ENCODE peak calls at places on chromosomes 4 and X, in eight cellular contexts. One of them, this sample, is unnamed.

GRCh38 chr4:26648260-26648659 is 64.4 kb downstream of the TBC1D19 start:
- DNase-seq in stimulated activated CD4-positive, alpha-beta T cell treated with anti-CD3 and anti-CD28 coated beads, Interleukin-2, amount 100 ng/mL, for 48 hours: no peak
- DNase-seq in dermis microvascular lymphatic vessel endothelial cell: no peak
- DNase-seq in choroid plexus epithelial cell: no peak
- DNase-seq in T-helper 1 cell: no peak
- DNase-seq in NCI-H1436: no peak
- DNase-seq in stimulated activated CD8-positive, alpha-beta memory T cell treated with anti-CD3 and anti-CD28 coated beads, Interleukin-7, amount 100 ng/mL, for 24 hours: no peak
- DNase-seq in hypothalamus: no peak
- DNase-seq in this sample: peak

GRCh38 chrX:10761447-10761846 is 141.1 kb upstream of the MID1 start:
- DNase-seq in stimulated activated CD4-positive, alpha-beta T cell treated with anti-CD3 and anti-CD28 coated beads, Interleukin-2, amount 100 ng/mL, for 48 hours: no peak
- DNase-seq in T-helper 1 cell: no peak
- DNase-seq in NCI-H1436: no peak
- DNase-seq in dermis microvascular lymphatic vessel endothelial cell: no peak
- DNase-seq in hypothalamus: no peak
- DNase-seq in stimulated activated CD8-positive, alpha-beta memory T cell treated with anti-CD3 and anti-CD28 coated beads, Interleukin-7, amount 100 ng/mL, for 24 hours: no peak
- DNase-seq in choroid plexus epithelial cell: no peak
- DNase-seq in this sample: no peak

GRCh38 chr4:8763966-8764901 is 107.4 kb downstream of the HMX1 start:
- DNase-seq in hypothalamus: no peak
- DNase-seq in T-helper 1 cell: peak
- DNase-seq in dermis microvascular lymphatic vessel endothelial cell: no peak
- DNase-seq in NCI-H1436: no peak
- DNase-seq in choroid plexus epithelial cell: no peak
- DNase-seq in stimulated activated CD4-positive, alpha-beta T cell treated with anti-CD3 and anti-CD28 coated beads, Interleukin-2, amount 100 ng/mL, for 48 hours: no peak
- DNase-seq in stimulated activated CD8-positive, alpha-beta memory T cell treated with anti-CD3 and anti-CD28 coated beads, Interleukin-7, amount 100 ng/mL, for 24 hours: no peak
- DNase-seq in this sample: peak

GRCh38 chrX:12447448-12448154 is 309.3 kb downstream of the FRMPD4 start:
- DNase-seq in stimulated activated CD4-positive, alpha-beta T cell treated with anti-CD3 and anti-CD28 coated beads, Interleukin-2, amount 100 ng/mL, for 48 hours: no peak
- DNase-seq in stimulated activated CD8-positive, alpha-beta memory T cell treated with anti-CD3 and anti-CD28 coated beads, Interleukin-7, amount 100 ng/mL, for 24 hours: no peak
- DNase-seq in dermis microvascular lymphatic vessel endothelial cell: peak
- DNase-seq in choroid plexus epithelial cell: peak
- DNase-seq in NCI-H1436: no peak
- DNase-seq in hypothalamus: no peak
- DNase-seq in T-helper 1 cell: no peak
- DNase-seq in this sample: no peak

GRCh38 chr4:136831553-136831952 is 700.7 kb downstream of the PCDH18 start:
- DNase-seq in stimulated activated CD4-positive, alpha-beta T cell treated with anti-CD3 and anti-CD28 coated beads, Interleukin-2, amount 100 ng/mL, for 48 hours: no peak
- DNase-seq in NCI-H1436: no peak
- DNase-seq in stimulated activated CD8-positive, alpha-beta memory T cell treated with anti-CD3 and anti-CD28 coated beads, Interleukin-7, amount 100 ng/mL, for 24 hours: no peak
- DNase-seq in T-helper 1 cell: no peak
- DNase-seq in hypothalamus: no peak
- DNase-seq in choroid plexus epithelial cell: no peak
- DNase-seq in dermis microvascular lymphatic vessel endothelial cell: no peak
- DNase-seq in this sample: no peak

GRCh38 chr4:53908661-53909078 is 155.7 kb downstream of the CHIC2 start:
- DNase-seq in hypothalamus: no peak
- DNase-seq in stimulated activated CD4-positive, alpha-beta T cell treated with anti-CD3 and anti-CD28 coated beads, Interleukin-2, amount 100 ng/mL, for 48 hours: no peak
- DNase-seq in stimulated activated CD8-positive, alpha-beta memory T cell treated with anti-CD3 and anti-CD28 coated beads, Interleukin-7, amount 100 ng/mL, for 24 hours: no peak
- DNase-seq in dermis microvascular lymphatic vessel endothelial cell: peak
- DNase-seq in T-helper 1 cell: no peak
- DNase-seq in choroid plexus epithelial cell: peak
- DNase-seq in NCI-H1436: peak
- DNase-seq in this sample: peak

GRCh38 chrX:14362731-14363130 is 166.6 kb upstream of the GLRA2 start:
- DNase-seq in T-helper 1 cell: no peak
- DNase-seq in hypothalamus: no peak
- DNase-seq in stimulated activated CD4-positive, alpha-beta T cell treated with anti-CD3 and anti-CD28 coated beads, Interleukin-2, amount 100 ng/mL, for 48 hours: no peak
- DNase-seq in NCI-H1436: no peak
- DNase-seq in dermis microvascular lymphatic vessel endothelial cell: no peak
- DNase-seq in choroid plexus epithelial cell: peak
- DNase-seq in stimulated activated CD8-positive, alpha-beta memory T cell treated with anti-CD3 and anti-CD28 coated beads, Interleukin-7, amount 100 ng/mL, for 24 hours: no peak
- DNase-seq in this sample: no peak

GRCh38 chr4:120718979-120719566 is 203.5 kb downstream of the PRDM5 start:
- DNase-seq in choroid plexus epithelial cell: peak
- DNase-seq in T-helper 1 cell: no peak
- DNase-seq in NCI-H1436: peak
- DNase-seq in stimulated activated CD4-positive, alpha-beta T cell treated with anti-CD3 and anti-CD28 coated beads, Interleukin-2, amount 100 ng/mL, for 48 hours: peak
- DNase-seq in stimulated activated CD8-positive, alpha-beta memory T cell treated with anti-CD3 and anti-CD28 coated beads, Interleukin-7, amount 100 ng/mL, for 24 hours: no peak
- DNase-seq in dermis microvascular lymphatic vessel endothelial cell: peak
- DNase-seq in hypothalamus: no peak
- DNase-seq in this sample: no peak

GRCh38 chr4:109977854-109978501 is 65.3 kb downstream of the EGF start:
- DNase-seq in NCI-H1436: no peak
- DNase-seq in hypothalamus: no peak
- DNase-seq in stimulated activated CD4-positive, alpha-beta T cell treated with anti-CD3 and anti-CD28 coated beads, Interleukin-2, amount 100 ng/mL, for 48 hours: no peak
- DNase-seq in dermis microvascular lymphatic vessel endothelial cell: peak
- DNase-seq in T-helper 1 cell: no peak
- DNase-seq in choroid plexus epithelial cell: peak
- DNase-seq in stimulated activated CD8-positive, alpha-beta memory T cell treated with anti-CD3 and anti-CD28 coated beads, Interleukin-7, amount 100 ng/mL, for 24 hours: no peak
- DNase-seq in this sample: no peak

GRCh38 chrX:103276581-103277002 is at the start of gene TCEAL5:
- DNase-seq in T-helper 1 cell: no peak
- DNase-seq in hypothalamus: peak
- DNase-seq in dermis microvascular lymphatic vessel endothelial cell: no peak
- DNase-seq in stimulated activated CD4-positive, alpha-beta T cell treated with anti-CD3 and anti-CD28 coated beads, Interleukin-2, amount 100 ng/mL, for 48 hours: no peak
- DNase-seq in NCI-H1436: peak
- DNase-seq in choroid plexus epithelial cell: no peak
- DNase-seq in stimulated activated CD8-positive, alpha-beta memory T cell treated with anti-CD3 and anti-CD28 coated beads, Interleukin-7, amount 100 ng/mL, for 24 hours: no peak
- DNase-seq in this sample: peak

GRCh38 chr4:124640037-124640730 is 72.3 kb downstream of the ANKRD50 start:
- DNase-seq in choroid plexus epithelial cell: peak
- DNase-seq in hypothalamus: no peak
- DNase-seq in dermis microvascular lymphatic vessel endothelial cell: peak
- DNase-seq in stimulated activated CD8-positive, alpha-beta memory T cell treated with anti-CD3 and anti-CD28 coated beads, Interleukin-7, amount 100 ng/mL, for 24 hours: no peak
- DNase-seq in T-helper 1 cell: no peak
- DNase-seq in NCI-H1436: no peak
- DNase-seq in stimulated activated CD4-positive, alpha-beta T cell treated with anti-CD3 and anti-CD28 coated beads, Interleukin-2, amount 100 ng/mL, for 48 hours: no peak
- DNase-seq in this sample: no peak

GRCh38 chrX:68488657-68489056 is 10.2 kb upstream of the YIPF6 start:
- DNase-seq in dermis microvascular lymphatic vessel endothelial cell: no peak
- DNase-seq in stimulated activated CD8-positive, alpha-beta memory T cell treated with anti-CD3 and anti-CD28 coated beads, Interleukin-7, amount 100 ng/mL, for 24 hours: no peak
- DNase-seq in choroid plexus epithelial cell: no peak
- DNase-seq in NCI-H1436: no peak
- DNase-seq in stimulated activated CD4-positive, alpha-beta T cell treated with anti-CD3 and anti-CD28 coated beads, Interleukin-2, amount 100 ng/mL, for 48 hours: no peak
- DNase-seq in T-helper 1 cell: no peak
- DNase-seq in hypothalamus: no peak
- DNase-seq in this sample: no peak

GRCh38 chr4:137794779-137795178 is 262.5 kb upstream of the PCDH18 start:
- DNase-seq in choroid plexus epithelial cell: no peak
- DNase-seq in NCI-H1436: peak
- DNase-seq in hypothalamus: no peak
- DNase-seq in stimulated activated CD8-positive, alpha-beta memory T cell treated with anti-CD3 and anti-CD28 coated beads, Interleukin-7, amount 100 ng/mL, for 24 hours: no peak
- DNase-seq in dermis microvascular lymphatic vessel endothelial cell: no peak
- DNase-seq in stimulated activated CD4-positive, alpha-beta T cell treated with anti-CD3 and anti-CD28 coated beads, Interleukin-2, amount 100 ng/mL, for 48 hours: no peak
- DNase-seq in T-helper 1 cell: no peak
- DNase-seq in this sample: no peak

GRCh38 chrX:23403849-23404248 is 69.2 kb downstream of the PTCHD1 start:
- DNase-seq in stimulated activated CD4-positive, alpha-beta T cell treated with anti-CD3 and anti-CD28 coated beads, Interleukin-2, amount 100 ng/mL, for 48 hours: no peak
- DNase-seq in choroid plexus epithelial cell: peak
- DNase-seq in dermis microvascular lymphatic vessel endothelial cell: peak
- DNase-seq in T-helper 1 cell: no peak
- DNase-seq in NCI-H1436: no peak
- DNase-seq in hypothalamus: no peak
- DNase-seq in stimulated activated CD8-positive, alpha-beta memory T cell treated with anti-CD3 and anti-CD28 coated beads, Interleukin-7, amount 100 ng/mL, for 24 hours: no peak
- DNase-seq in this sample: peak

GRCh38 chr4:7506119-7506518 is 71.4 kb upstream of the PSAPL1 start:
- DNase-seq in dermis microvascular lymphatic vessel endothelial cell: no peak
- DNase-seq in hypothalamus: peak
- DNase-seq in stimulated activated CD4-positive, alpha-beta T cell treated with anti-CD3 and anti-CD28 coated beads, Interleukin-2, amount 100 ng/mL, for 48 hours: no peak
- DNase-seq in NCI-H1436: no peak
- DNase-seq in T-helper 1 cell: no peak
- DNase-seq in choroid plexus epithelial cell: no peak
- DNase-seq in stimulated activated CD8-positive, alpha-beta memory T cell treated with anti-CD3 and anti-CD28 coated beads, Interleukin-7, amount 100 ng/mL, for 24 hours: no peak
- DNase-seq in this sample: no peak

GRCh38 chrX:349196-349595 is 30.6 kb upstream of the GTPBP6 start:
- DNase-seq in dermis microvascular lymphatic vessel endothelial cell: peak
- DNase-seq in choroid plexus epithelial cell: no peak
- DNase-seq in NCI-H1436: no peak
- DNase-seq in stimulated activated CD8-positive, alpha-beta memory T cell treated with anti-CD3 and anti-CD28 coated beads, Interleukin-7, amount 100 ng/mL, for 24 hours: no peak
- DNase-seq in T-helper 1 cell: no peak
- DNase-seq in stimulated activated CD4-positive, alpha-beta T cell treated with anti-CD3 and anti-CD28 coated beads, Interleukin-2, amount 100 ng/mL, for 48 hours: no peak
- DNase-seq in hypothalamus: peak
- DNase-seq in this sample: no peak

GRCh38 chr4:155684892-155685550 is 18.4 kb downstream of the GUCY1A1 start:
- DNase-seq in stimulated activated CD4-positive, alpha-beta T cell treated with anti-CD3 and anti-CD28 coated beads, Interleukin-2, amount 100 ng/mL, for 48 hours: no peak
- DNase-seq in NCI-H1436: no peak
- DNase-seq in dermis microvascular lymphatic vessel endothelial cell: no peak
- DNase-seq in hypothalamus: no peak
- DNase-seq in choroid plexus epithelial cell: no peak
- DNase-seq in T-helper 1 cell: no peak
- DNase-seq in stimulated activated CD8-positive, alpha-beta memory T cell treated with anti-CD3 and anti-CD28 coated beads, Interleukin-7, amount 100 ng/mL, for 24 hours: no peak
- DNase-seq in this sample: no peak

GRCh38 chr4:11079171-11079570 is 349.5 kb downstream of the HS3ST1 start:
- DNase-seq in NCI-H1436: no peak
- DNase-seq in choroid plexus epithelial cell: no peak
- DNase-seq in stimulated activated CD4-positive, alpha-beta T cell treated with anti-CD3 and anti-CD28 coated beads, Interleukin-2, amount 100 ng/mL, for 48 hours: no peak
- DNase-seq in dermis microvascular lymphatic vessel endothelial cell: no peak
- DNase-seq in stimulated activated CD8-positive, alpha-beta memory T cell treated with anti-CD3 and anti-CD28 coated beads, Interleukin-7, amount 100 ng/mL, for 24 hours: no peak
- DNase-seq in hypothalamus: no peak
- DNase-seq in T-helper 1 cell: no peak
- DNase-seq in this sample: no peak

GRCh38 chrX:21529771-21530170 is 128.4 kb downstream of the KLHL34 start:
- DNase-seq in dermis microvascular lymphatic vessel endothelial cell: peak
- DNase-seq in hypothalamus: no peak
- DNase-seq in stimulated activated CD4-positive, alpha-beta T cell treated with anti-CD3 and anti-CD28 coated beads, Interleukin-2, amount 100 ng/mL, for 48 hours: no peak
- DNase-seq in T-helper 1 cell: no peak
- DNase-seq in stimulated activated CD8-positive, alpha-beta memory T cell treated with anti-CD3 and anti-CD28 coated beads, Interleukin-7, amount 100 ng/mL, for 24 hours: no peak
- DNase-seq in NCI-H1436: no peak
- DNase-seq in choroid plexus epithelial cell: peak
- DNase-seq in this sample: no peak

GRCh38 chr4:3374667-3375066 is 67.1 kb upstream of the HGFAC start:
- DNase-seq in T-helper 1 cell: no peak
- DNase-seq in NCI-H1436: no peak
- DNase-seq in stimulated activated CD8-positive, alpha-beta memory T cell treated with anti-CD3 and anti-CD28 coated beads, Interleukin-7, amount 100 ng/mL, for 24 hours: no peak
- DNase-seq in choroid plexus epithelial cell: no peak
- DNase-seq in hypothalamus: no peak
- DNase-seq in stimulated activated CD4-positive, alpha-beta T cell treated with anti-CD3 and anti-CD28 coated beads, Interleukin-2, amount 100 ng/mL, for 48 hours: no peak
- DNase-seq in dermis microvascular lymphatic vessel endothelial cell: no peak
- DNase-seq in this sample: peak

This sample was measured in H7.